ENCODE peak calls at places on chromosomes 1 and 21, in seven cellular contexts. D, E, X, J, S, F and H are unnamed samples.

GRCh38 chr1:52305417-52306226 is 60.4 kb downstream of the CC2D1B start:
- DNase-seq in D (peak), E (no peak), X (no peak), J (peak), S (no peak), F (no peak), H (peak)

GRCh38 chr21:42555756-42556438 is 42.2 kb downstream of the SLC37A1 start:
- DNase-seq in D (no peak), E (no peak), X (no peak), J (no peak), S (peak), F (no peak), H (peak)

GRCh38 chr1:86201321-86201720 is 44.7 kb upstream of the COL24A1 start:
- DNase-seq in D (no peak), E (no peak), X (no peak), J (no peak), S (no peak), F (no peak), H (no peak)

GRCh38 chr1:176208034-176208433 is 948 bp upstream of the COP1 start:
- DNase-seq in D (no peak), E (no peak), X (no peak), J (no peak), S (no peak), F (no peak), H (no peak)

GRCh38 chr1:11394592-11395229 is 84.2 kb upstream of the DISP3 start:
- DNase-seq in D (no peak), E (no peak), X (no peak), J (no peak), S (no peak), F (no peak), H (no peak)

GRCh38 chr1:29855761-29856160 is 619.4 kb downstream of the PTPRU start:
- DNase-seq in D (no peak), E (no peak), X (no peak), J (no peak), S (no peak), F (no peak), H (no peak)

GRCh38 chr1:180230791-180231505 is 884 bp downstream of the LHX4 start:
- DNase-seq in D (no peak), E (peak), X (peak), J (no peak), S (no peak), F (no peak), H (no peak)

GRCh38 chr1:26317612-26318337 is at the start of gene CD52:
- DNase-seq in D (no peak), E (no peak), X (no peak), J (no peak), S (no peak), F (peak), H (no peak)

GRCh38 chr1:16677552-16678423 is 11.0 kb upstream of the RNU1-3 start:
- DNase-seq in D (no peak), E (peak), X (peak), J (no peak), S (no peak), F (peak), H (no peak)

GRCh38 chr21:17782051-17782450 is 37.1 kb downstream of the C21orf91 start:
- DNase-seq in D (no peak), E (no peak), X (no peak), J (no peak), S (no peak), F (no peak), H (no peak)

GRCh38 chr1:169321539-169321938 is 46.1 kb downstream of the NME7 start:
- DNase-seq in D (no peak), E (peak), X (peak), J (no peak), S (no peak), F (no peak), H (no peak)

GRCh38 chr1:161119017-161119378 is 1.1 kb downstream of the NIT1 start:
- DNase-seq in D (peak), E (peak), X (peak), J (peak), S (peak), F (no peak), H (peak)

GRCh38 chr1:204706838-204707509 is 21.4 kb upstream of the LRRN2 start:
- DNase-seq in D (no peak), E (no peak), X (no peak), J (no peak), S (no peak), F (no peak), H (no peak)

GRCh38 chr1:112507896-112508241 is 896 bp upstream of the WNT2B start:
- DNase-seq in D (no peak), E (no peak), X (no peak), J (no peak), S (no peak), F (peak), H (no peak)

GRCh38 chr1:60823151-60823550 is 259.2 kb upstream of the NFIA start:
- DNase-seq in D (no peak), E (no peak), X (no peak), J (no peak), S (no peak), F (no peak), H (no peak)

GRCh38 chr21:41616063-41616591 is 108.2 kb upstream of the TMPRSS2 start:
- DNase-seq in D (no peak), E (peak), X (no peak), J (no peak), S (no peak), F (no peak), H (no peak)

GRCh38 chr1:54973205-54973921 is 7.1 kb upstream of the TMEM61 start:
- DNase-seq in D (peak), E (peak), X (peak), J (peak), S (peak), F (no peak), H (peak)

GRCh38 chr1:26477446-26478152 is 5.4 kb downstream of the HMGN2 start:
- DNase-seq in D (no peak), E (peak), X (no peak), J (no peak), S (no peak), F (peak), H (no peak)

GRCh38 chr1:243473281-243474210 is 217.7 kb downstream of the SDCCAG8 start:
- DNase-seq in D (no peak), E (peak), X (peak), J (no peak), S (no peak), F (no peak), H (no peak)

GRCh38 chr1:111441573-111442192 is 7.4 kb downstream of the WDR77 start:
- DNase-seq in D (no peak), E (peak), X (peak), J (no peak), S (no peak), F (peak), H (no peak)

GRCh38 chr1:150295476-150295875 is 1.8 kb downstream of the MRPS21 start:
- DNase-seq in D (no peak), E (peak), X (peak), J (no peak), S (no peak), F (no peak), H (no peak)

GRCh38 chr1:240743696-240744095 is 131.7 kb upstream of the GREM2 start:
- DNase-seq in D (no peak), E (no peak), X (no peak), J (no peak), S (no peak), F (no peak), H (no peak)

GRCh38 chr1:244254467-244254866 is 197.2 kb downstream of the ADSS2 start:
- DNase-seq in D (peak), E (no peak), X (no peak), J (peak), S (no peak), F (no peak), H (peak)

GRCh38 chr1:239387304-239388231 is 1.2 kb downstream of the CHRM3 start:
- DNase-seq in D (no peak), E (no peak), X (peak), J (no peak), S (no peak), F (no peak), H (no peak)

GRCh38 chr21:20259035-20259867 is 739.0 kb upstream of the NCAM2 start:
- DNase-seq in D (no peak), E (no peak), X (no peak), J (no peak), S (no peak), F (no peak), H (no peak)

GRCh38 chr1:210328032-210328745 is 513 bp upstream of the HHAT start:
- DNase-seq in D (no peak), E (no peak), X (no peak), J (no peak), S (peak), F (no peak), H (no peak)

GRCh38 chr1:42335050-42335808 is at the start of gene FOXJ3:
- DNase-seq in D (peak), E (peak), X (peak), J (peak), S (peak), F (peak), H (peak)

GRCh38 chr1:3610165-3610822 is 1.0 kb downstream of the MEGF6 start:
- DNase-seq in D (no peak), E (peak), X (no peak), J (no peak), S (no peak), F (no peak), H (no peak)

GRCh38 chr1:3610823-3611169 is 512 bp downstream of the MEGF6 start:
- DNase-seq in D (no peak), E (no peak), X (no peak), J (no peak), S (no peak), F (no peak), H (no peak)

GRCh38 chr1:3608154-3608553 is 3.2 kb downstream of the MEGF6 start:
- DNase-seq in D (no peak), E (no peak), X (no peak), J (no peak), S (no peak), F (no peak), H (no peak)

GRCh38 chr1:3609016-3609768 is 2.1 kb downstream of the MEGF6 start:
- DNase-seq in D (no peak), E (no peak), X (no peak), J (no peak), S (no peak), F (no peak), H (no peak)

DNA sequence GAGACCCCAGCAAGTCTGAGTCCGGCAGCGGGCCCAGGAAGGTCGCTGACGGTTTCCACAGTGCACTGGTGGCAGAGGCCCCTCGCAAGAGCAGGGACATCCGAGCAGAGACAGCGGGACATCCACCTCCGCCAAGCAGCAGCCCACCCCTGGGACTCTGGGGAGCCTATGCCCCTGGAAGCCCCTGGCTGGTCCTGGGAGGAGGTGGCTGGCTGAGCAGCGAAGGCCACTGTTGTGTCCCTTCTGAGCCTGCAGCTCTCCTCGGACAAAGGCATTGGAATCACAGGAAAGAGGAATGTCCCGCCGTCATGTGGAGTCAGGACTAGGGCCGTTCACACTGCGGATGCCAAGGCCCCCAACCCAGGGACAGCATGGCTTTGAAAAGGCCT is 1.5 kb downstream of the MEGF6 start:
- DNase-seq in D (no peak), E (no peak), X (no peak), J (no peak), S (no peak), F (no peak), H (no peak)
- H3K4me3 ChIP-seq in D (no peak), E (no peak), X (no peak), J (no peak), S (no peak), F (no peak), H (no peak)

GRCh38 chr1:155309423-155310021 is 856 bp downstream of the FDPS start:
- DNase-seq in D (peak), E (no peak), X (peak), J (peak), S (peak), F (peak), H (peak)
- TF ChIP-seq CTCF in D (no peak), E (no peak), X (peak), J (no peak), S (no peak), F (no peak), H (no peak)

DNA sequence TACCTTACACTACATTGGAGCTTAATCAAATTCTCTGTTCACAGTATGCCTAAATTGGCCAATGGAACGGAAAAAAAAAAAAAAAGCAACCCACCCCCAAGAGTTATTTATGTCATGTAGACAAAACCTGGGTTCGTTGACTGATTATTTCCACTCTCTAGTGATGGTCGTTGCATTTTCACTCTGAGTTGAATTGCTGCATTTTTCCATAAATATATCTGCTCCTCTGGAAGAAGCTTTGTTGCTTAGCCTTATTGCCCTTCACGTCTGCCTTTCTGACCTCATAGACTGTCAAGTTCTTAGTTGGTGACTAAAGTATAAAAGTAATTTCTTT is 90.2 kb upstream of the RUNX1 start:
- DNase-seq in D (no peak), E (no peak), X (no peak), J (no peak), S (no peak), F (no peak), H (no peak)
- H3K4me3 ChIP-seq in D (no peak), E (no peak), X (no peak), J (no peak), S (no peak), F (no peak), H (no peak)

DNA sequence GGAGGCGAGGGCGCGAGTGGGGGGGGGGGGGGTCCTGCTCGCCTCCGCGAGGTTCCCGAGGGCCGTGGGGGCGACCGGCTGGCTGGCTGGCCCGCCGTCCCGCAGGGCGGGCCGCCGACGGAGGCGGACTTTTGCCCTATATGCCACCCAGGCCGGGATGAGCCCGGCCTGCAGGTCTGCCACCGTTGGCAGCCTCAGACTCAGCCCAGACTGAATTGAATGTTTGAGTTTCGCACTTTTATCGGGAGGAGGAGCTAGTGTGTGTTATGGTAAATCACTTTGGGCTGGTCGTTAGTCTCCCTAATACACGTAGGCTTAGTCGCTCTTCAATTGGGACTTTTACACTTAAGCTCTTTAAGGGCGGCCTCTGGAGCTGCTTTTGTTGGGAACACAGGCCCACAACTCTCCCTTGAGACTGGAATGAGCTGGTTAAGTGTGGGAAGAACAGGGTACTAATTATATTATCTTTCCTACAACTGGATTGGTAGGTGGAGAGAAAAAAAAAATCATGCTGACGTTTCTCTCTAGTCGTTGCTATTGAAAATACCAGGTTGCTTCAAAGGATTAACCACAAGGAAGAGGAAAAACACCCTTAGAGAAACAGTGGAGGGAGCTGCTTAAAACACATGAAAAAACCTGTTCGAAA is 1.3 kb upstream of the IRF2BP2 start:
- DNase-seq in D (peak), E (peak), X (peak), J (no peak), S (no peak), F (no peak), H (no peak)
- TF ChIP-seq CTCF in D (no peak), E (no peak), X (peak), J (no peak), S (no peak), F (no peak), H (no peak)

DNA sequence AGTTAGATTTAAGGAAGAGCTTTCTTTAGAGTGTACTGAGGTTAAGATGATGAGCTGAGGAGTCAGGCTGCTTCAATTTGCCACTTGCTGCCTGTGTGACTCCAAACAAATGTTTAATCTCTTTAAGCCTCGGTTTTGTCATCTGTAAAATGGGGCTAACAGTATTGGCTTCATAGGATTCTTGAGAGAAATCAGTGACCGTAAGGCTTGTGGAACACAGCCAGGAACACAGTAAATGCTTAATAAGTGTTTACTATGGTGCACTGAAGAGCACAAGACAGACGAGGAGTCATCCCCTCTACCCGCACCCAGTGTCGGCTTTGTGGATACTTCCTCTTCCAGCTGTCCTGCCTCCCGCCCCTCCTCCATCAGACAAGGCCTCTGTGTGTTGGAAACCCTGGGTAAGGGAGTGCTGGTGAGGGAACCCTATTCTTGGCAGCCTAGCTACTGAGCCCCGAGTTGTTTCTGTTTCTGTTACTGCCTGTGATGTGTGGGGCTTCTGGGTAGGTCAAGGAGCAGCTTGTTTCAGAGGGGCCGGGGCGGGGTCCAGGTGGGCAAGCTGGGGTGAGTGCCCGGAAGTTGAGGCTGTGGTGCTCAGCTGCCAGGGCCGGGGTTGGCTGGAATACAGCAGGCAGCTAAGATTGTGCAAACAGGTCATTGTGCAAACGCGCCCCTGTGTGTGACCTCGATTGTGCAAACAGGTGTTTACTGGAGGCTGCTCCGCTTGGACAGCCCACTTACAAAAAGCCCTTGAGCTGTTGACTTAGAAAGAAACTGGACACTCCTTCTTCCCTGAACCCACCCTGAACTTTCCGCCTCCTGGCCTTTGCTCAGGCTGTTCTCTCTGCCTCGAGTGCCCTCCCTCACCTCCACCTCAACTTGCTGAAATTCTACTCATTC is 4.0 kb upstream of the CSF3R start:
- DNase-seq in D (peak), E (no peak), X (peak), J (peak), S (peak), F (no peak), H (peak)
- H3K4me3 ChIP-seq in D (no peak), E (no peak), X (no peak), J (no peak), S (no peak), F (no peak), H (no peak)

GRCh38 chr1:51193564-51193963 is 42.5 kb upstream of the RNF11 start:
- DNase-seq in D (no peak), E (no peak), X (no peak), J (no peak), S (no peak), F (no peak), H (no peak)
- TF ChIP-seq CTCF in D (no peak), E (no peak), X (no peak), J (no peak), S (no peak), F (no peak), H (no peak)

DNA sequence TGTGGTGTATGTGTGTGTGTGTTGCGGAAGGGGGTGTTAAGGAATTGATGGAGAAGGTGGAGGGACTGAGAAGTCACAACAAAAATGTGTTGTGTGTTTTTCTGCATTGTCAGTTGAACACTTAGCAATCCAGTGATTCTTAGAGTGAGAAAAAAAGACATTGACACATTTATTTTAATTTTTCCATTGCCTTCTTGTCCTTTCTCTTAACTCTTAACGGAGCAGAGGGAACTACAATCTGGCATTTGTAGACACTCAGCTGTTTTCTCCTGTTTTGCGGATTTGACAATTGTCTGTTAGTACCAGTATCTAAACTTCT is 725 bp downstream of the C1orf53 start:
- DNase-seq in D (no peak), E (no peak), X (no peak), J (no peak), S (no peak), F (no peak), H (no peak)
- H3K4me3 ChIP-seq in D (peak), E (peak), X (peak), J (peak), S (peak), F (peak), H (peak)

GRCh38 chr1:208475951-208476824 is 232.0 kb upstream of the PLXNA2 start:
- DNase-seq in D (peak), E (no peak), X (no peak), J (no peak), S (no peak), F (no peak), H (no peak)
- TF ChIP-seq CTCF in D (peak), E (no peak), X (no peak), J (peak), S (peak), F (no peak), H (no peak)

GRCh38 chr1:228463009-228463558 is 24.1 kb upstream of the RNF187 start:
- DNase-seq in D (no peak), E (no peak), X (no peak), J (no peak), S (peak), F (no peak), H (no peak)
- H3K4me3 ChIP-seq in D (no peak), E (no peak), X (no peak), J (no peak), S (no peak), F (peak), H (no peak)

GRCh38 chr1:56585985-56586384 is 6.6 kb upstream of the PLPP3 start:
- DNase-seq in D (no peak), E (peak), X (no peak), J (no peak), S (no peak), F (no peak), H (no peak)
- TF ChIP-seq CTCF in D (no peak), E (no peak), X (no peak), J (no peak), S (no peak), F (no peak), H (no peak)